ENCODE peak calls at places on chromosomes 13 and 19, in five cellular contexts. I, T, H, S and A are unnamed samples.

GRCh38 chr19:30649934-30650614 is 277.9 kb downstream of the ZNF536 start:
- DNase-seq in I (no peak), T (peak), H (peak), S (peak), A (no peak)

GRCh38 chr19:39253374-39254149 is 4.9 kb upstream of the IFNL4 start:
- DNase-seq in I (no peak), T (no peak), H (no peak), S (no peak), A (no peak)

GRCh38 chr13:30615851-30616311 is 1.8 kb upstream of the USPL1 start:
- DNase-seq in I (no peak), T (peak), H (peak), S (no peak), A (no peak)

GRCh38 chr19:30557927-30558557 is 185.9 kb downstream of the ZNF536 start:
- DNase-seq in I (no peak), T (no peak), H (no peak), S (no peak), A (no peak)

GRCh38 chr19:34974631-34975030 is 10.6 kb upstream of the ZNF792 start:
- DNase-seq in I (no peak), T (peak), H (peak), S (no peak), A (no peak)

GRCh38 chr19:39139305-39140194 is 14.0 kb downstream of the PAK4 start:
- DNase-seq in I (no peak), T (peak), H (no peak), S (no peak), A (no peak)

GRCh38 chr19:42942187-42942789 is 5.3 kb upstream of the PSG7 start:
- DNase-seq in I (no peak), T (no peak), H (peak), S (no peak), A (no peak)

GRCh38 chr13:72125561-72125960 is 258.6 kb upstream of the DACH1 start:
- DNase-seq in I (no peak), T (no peak), H (peak), S (no peak), A (no peak)

GRCh38 chr19:17861542-17862402 is 2.1 kb downstream of the RPL18A start:
- DNase-seq in I (no peak), T (no peak), H (no peak), S (no peak), A (no peak)

GRCh38 chr19:29410974-29411615 is 114.7 kb upstream of the VSTM2B start:
- DNase-seq in I (no peak), T (no peak), H (no peak), S (no peak), A (no peak)

GRCh38 chr19:4693471-4694121 is 23.5 kb upstream of the MYDGF start:
- DNase-seq in I (no peak), T (no peak), H (no peak), S (no peak), A (no peak)

GRCh38 chr19:47005873-47006272 is 13.8 kb upstream of the NPAS1 start:
- DNase-seq in I (no peak), T (no peak), H (no peak), S (no peak), A (no peak)

GRCh38 chr13:21971662-21972635 is 301.1 kb downstream of the FGF9 start:
- DNase-seq in I (no peak), T (peak), H (peak), S (no peak), A (no peak)

GRCh38 chr19:14561249-14561648 is 10.6 kb downstream of the NDUFB7 start:
- DNase-seq in I (no peak), T (no peak), H (no peak), S (no peak), A (no peak)

GRCh38 chr19:10852098-10852800 is 4.0 kb downstream of the C19orf38 start:
- DNase-seq in I (no peak), T (peak), H (peak), S (no peak), A (no peak)

GRCh38 chr13:113765241-113765910 is 6.3 kb downstream of the TMEM255B start:
- DNase-seq in I (no peak), T (no peak), H (peak), S (no peak), A (no peak)

GRCh38 chr13:37102896-37103295 is 2.6 kb downstream of the CSNK1A1L start:
- DNase-seq in I (no peak), T (no peak), H (no peak), S (no peak), A (no peak)

GRCh38 chr19:46736544-46737274 is 9.1 kb upstream of the FKRP start:
- DNase-seq in I (no peak), T (peak), H (no peak), S (no peak), A (no peak)

GRCh38 chr19:29188704-29189375 is 24.1 kb downstream of the UQCRFS1 start:
- DNase-seq in I (no peak), T (peak), H (no peak), S (no peak), A (no peak)

GRCh38 chr13:99256709-99257108 is 1.5 kb downstream of the GPR18 start:
- DNase-seq in I (no peak), T (peak), H (peak), S (no peak), A (no peak)

GRCh38 chr13:28705734-28706133 is 13.0 kb downstream of the SLC46A3 start:
- DNase-seq in I (no peak), T (peak), H (peak), S (no peak), A (no peak)

GRCh38 chr13:51380269-51380668 is 40.8 kb downstream of the SERPINE3 start:
- DNase-seq in I (no peak), T (peak), H (no peak), S (no peak), A (no peak)

GRCh38 chr13:28628250-28628649 is 30.7 kb upstream of the POMP start:
- DNase-seq in I (no peak), T (no peak), H (no peak), S (no peak), A (no peak)

GRCh38 chr19:10294368-10294697 is 4.6 kb downstream of the ICAM5 start:
- DNase-seq in I (no peak), T (no peak), H (no peak), S (no peak), A (no peak)

GRCh38 chr19:3857449-3858003 is 11.3 kb downstream of the ZFR2 start:
- DNase-seq in I (no peak), T (no peak), H (no peak), S (no peak), A (peak)

GRCh38 chr19:45075215-45076028 is 856 bp downstream of the ZNF296 start:
- DNase-seq in I (peak), T (peak), H (peak), S (no peak), A (peak)

GRCh38 chr19:12425501-12426274 is 15.1 kb downstream of the ZNF443 start:
- DNase-seq in I (no peak), T (no peak), H (no peak), S (no peak), A (no peak)

GRCh38 chr13:48131481-48131992 is 36.6 kb upstream of the MED4 start:
- DNase-seq in I (no peak), T (no peak), H (no peak), S (no peak), A (no peak)

GRCh38 chr19:867855-868457 is 8.5 kb downstream of the CFD start:
- DNase-seq in I (no peak), T (no peak), H (no peak), S (no peak), A (no peak)

GRCh38 chr19:17519967-17520366 is 8.5 kb downstream of the PGLS start:
- DNase-seq in I (no peak), T (peak), H (no peak), S (no peak), A (no peak)